ENCODE peak calls at places on chromosome 14, in four cellular contexts. M, Q, U and V are unnamed samples.

GRCh38 chr14:78403278-78403815 is 233.2 kb downstream of the NRXN3 start:
- DNase-seq in M (peak), Q (no peak), U (no peak), V (no peak)

GRCh38 chr14:60753264-60754126 is 18.9 kb downstream of the MNAT1 start:
- DNase-seq in M (peak), Q (no peak), U (no peak), V (no peak)

GRCh38 chr14:91509878-91510170 is 286 bp downstream of the PPP4R3A start:
- DNase-seq in M (no peak), Q (peak), U (no peak), V (no peak)

GRCh38 chr14:94598816-94599655 is 13.2 kb upstream of the SERPINA3 start:
- DNase-seq in M (no peak), Q (peak), U (peak), V (peak)

GRCh38 chr14:98580131-98580678 is 691.8 kb downstream of the BCL11B start:
- DNase-seq in M (no peak), Q (no peak), U (no peak), V (no peak)

GRCh38 chr14:65103150-65103760 is 938 bp upstream of the MAX start:
- DNase-seq in M (no peak), Q (no peak), U (no peak), V (no peak)

GRCh38 chr14:22850944-22851790 is 14.8 kb downstream of the MMP14 start:
- DNase-seq in M (no peak), Q (peak), U (no peak), V (peak)

GRCh38 chr14:22781606-22782000 is 15.1 kb downstream of the OXA1L start:
- DNase-seq in M (no peak), Q (no peak), U (no peak), V (no peak)

GRCh38 chr14:96571311-96571710 is 69.1 kb downstream of the PAPOLA start:
- DNase-seq in M (no peak), Q (no peak), U (no peak), V (no peak)

GRCh38 chr14:64704743-64705405 is 650 bp downstream of the PLEKHG3 start:
- DNase-seq in M (no peak), Q (peak), U (no peak), V (peak)

GRCh38 chr14:87896393-87897380 is 96.3 kb downstream of the GALC start:
- DNase-seq in M (peak), Q (no peak), U (peak), V (no peak)

GRCh38 chr14:48008646-48009045 is 333.2 kb upstream of the MDGA2 start:
- DNase-seq in M (no peak), Q (no peak), U (no peak), V (no peak)

GRCh38 chr14:92538412-92539017 is 24.9 kb downstream of the RIN3 start:
- DNase-seq in M (peak), Q (no peak), U (no peak), V (no peak)

GRCh38 chr14:76413106-76413961 is 37.4 kb downstream of the ESRRB start:
- DNase-seq in M (no peak), Q (no peak), U (no peak), V (no peak)

GRCh38 chr14:22821193-22822016 is 6.2 kb upstream of the SLC7A7 start:
- DNase-seq in M (no peak), Q (no peak), U (no peak), V (no peak)

GRCh38 chr14:89444536-89445125 is 27.6 kb upstream of the FOXN3 start:
- DNase-seq in M (no peak), Q (no peak), U (no peak), V (no peak)

GRCh38 chr14:60514378-60515243 is 5.7 kb downstream of the SIX6 start:
- DNase-seq in M (no peak), Q (no peak), U (no peak), V (peak)

GRCh38 chr14:95039259-95039992 is 117.9 kb downstream of the DICER1 start:
- DNase-seq in M (no peak), Q (peak), U (no peak), V (no peak)

GRCh38 chr14:60490270-60490669 is 4.4 kb upstream of the C14orf39 start:
- DNase-seq in M (no peak), Q (no peak), U (no peak), V (no peak)

GRCh38 chr14:59406454-59407245 is 58.5 kb downstream of the GPR135 start:
- DNase-seq in M (no peak), Q (no peak), U (no peak), V (no peak)